ENCODE peak calls at places on chromosomes 12 and 14, in four cellular contexts. E, F, P and K are unnamed samples.

GRCh38 chr12:65923228-65923627 is 98.9 kb downstream of the HMGA2 start:
- DNase-seq in F (no peak), P (no peak), E (no peak), K (no peak)

GRCh38 chr14:92565718-92566115 is 52.1 kb downstream of the RIN3 start:
- DNase-seq in P (no peak), E (no peak), F (no peak), K (no peak)

GRCh38 chr14:22556021-22556989 is 32.7 kb downstream of the DAD1 start:
- DNase-seq in F (no peak), E (peak), P (peak), K (no peak)

GRCh38 chr12:7431993-7432685 is 11.8 kb downstream of the CD163L1 start:
- DNase-seq in F (no peak), P (no peak), E (no peak), K (no peak)

GRCh38 chr14:104121142-104121541 is 17.2 kb upstream of the KIF26A start:
- DNase-seq in E (no peak), F (no peak), P (no peak), K (no peak)

GRCh38 chr14:75428230-75429104 is 645 bp downstream of the JDP2 start:
- DNase-seq in P (peak), F (no peak), E (no peak), K (no peak)

GRCh38 chr14:93970589-93970966 is 5.8 kb downstream of the ASB2 start:
- DNase-seq in E (no peak), P (no peak), F (peak), K (peak)

GRCh38 chr14:61584258-61584657 is 111.1 kb upstream of the HIF1A start:
- DNase-seq in F (no peak), E (no peak), P (no peak), K (no peak)

GRCh38 chr14:51582437-51582836 is 69.3 kb upstream of the FRMD6 start:
- DNase-seq in P (no peak), F (no peak), E (no peak), K (no peak)

GRCh38 chr14:75283884-75284563 is 5.4 kb downstream of the FOS start:
- DNase-seq in F (peak), P (peak), E (no peak), K (no peak)

GRCh38 chr12:94710933-94711332 is 60.6 kb upstream of the TMCC3 start:
- DNase-seq in E (no peak), F (peak), P (peak), K (peak)

GRCh38 chr14:99575043-99576023 is 28.7 kb downstream of the CCDC85C start:
- DNase-seq in P (peak), E (no peak), F (peak), K (no peak)

GRCh38 chr14:85344847-85345591 is 184.9 kb upstream of the FLRT2 start:
- DNase-seq in E (no peak), P (no peak), F (no peak), K (no peak)
- TF ChIP-seq ZBTB33 in E (no peak), P (no peak), F (no peak), K (no peak)

GRCh38 chr12:53234236-53234635 is 2.2 kb upstream of the RARG start:
- DNase-seq in E (no peak), F (no peak), P (peak), K (no peak)

GRCh38 chr12:53233671-53234091 is 1.7 kb upstream of the RARG start:
- DNase-seq in P (peak), E (no peak), F (no peak), K (no peak)

GRCh38 chr12:53231859-53232640 is at the start of gene RARG:
- DNase-seq in F (no peak), E (no peak), P (peak), K (no peak)

GRCh38 chr12:53230971-53231858 is 794 bp downstream of the RARG start:
- DNase-seq in F (no peak), P (no peak), E (no peak), K (no peak)

GRCh38 chr12:53232641-53233538 is 881 bp upstream of the RARG start:
- DNase-seq in F (no peak), P (peak), E (no peak), K (no peak)
- TF ChIP-seq POLR2A in F (no peak), P (no peak), E (no peak), K (no peak)

DNA sequence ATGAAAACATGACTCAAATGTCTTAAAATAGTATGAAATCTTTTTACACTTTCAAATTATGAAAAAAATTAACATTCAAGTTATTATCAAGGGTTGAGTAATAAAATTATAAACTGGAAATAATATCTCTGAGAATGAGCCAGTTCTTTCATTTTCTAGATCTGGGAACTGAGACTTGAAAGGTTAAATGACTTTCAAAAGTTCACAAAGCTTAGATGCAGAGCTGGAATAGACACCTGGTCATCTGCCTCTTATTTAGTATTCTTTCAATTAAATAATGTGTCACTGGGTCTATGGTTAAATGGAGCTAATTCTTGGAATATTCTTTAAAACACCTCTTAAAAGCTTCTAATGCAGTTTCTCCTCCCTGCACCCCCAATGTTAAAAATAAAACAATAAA is 86.6 kb downstream of the CDK17 start:
- DNase-seq in F (no peak), P (no peak), E (no peak), K (no peak)
- TF ChIP-seq ZBTB33 in F (no peak), P (no peak), E (no peak), K (no peak)

GRCh38 chr12:48350249-48351021 is at the start of gene ZNF641:
- DNase-seq in E (no peak), F (peak), P (peak), K (no peak)
- TF ChIP-seq POLR2A in E (peak), F (no peak), P (no peak), K (peak)

DNA sequence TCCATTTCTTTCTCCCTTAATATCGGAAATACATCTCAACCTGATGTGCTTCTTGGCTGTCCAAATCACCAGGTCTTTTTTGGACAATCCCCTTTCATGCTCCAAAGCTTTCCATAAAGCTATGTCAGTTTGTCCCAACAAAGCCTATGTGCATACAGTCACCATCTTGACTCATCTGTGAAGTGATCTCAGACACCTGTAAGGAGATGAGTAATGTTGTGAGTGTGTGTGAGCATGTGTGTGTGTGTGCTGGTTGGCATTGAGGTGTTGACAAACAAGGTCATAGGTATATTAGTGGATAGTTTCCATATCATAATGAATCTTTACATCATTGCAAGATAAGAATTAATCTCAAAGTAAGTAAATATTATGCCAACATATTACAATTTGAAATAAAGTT is 1243.3 kb upstream of the SEL1L start:
- DNase-seq in P (no peak), F (no peak), E (no peak), K (no peak)
- TF ChIP-seq ZBTB33 in P (no peak), F (no peak), E (no peak), K (no peak)

GRCh38 chr12:56117778-56118687 is at the start of gene ZC3H10:
- DNase-seq in E (peak), F (peak), P (peak), K (peak)
- TF ChIP-seq POLR2A in E (peak), F (peak), P (peak), K (peak)

DNA sequence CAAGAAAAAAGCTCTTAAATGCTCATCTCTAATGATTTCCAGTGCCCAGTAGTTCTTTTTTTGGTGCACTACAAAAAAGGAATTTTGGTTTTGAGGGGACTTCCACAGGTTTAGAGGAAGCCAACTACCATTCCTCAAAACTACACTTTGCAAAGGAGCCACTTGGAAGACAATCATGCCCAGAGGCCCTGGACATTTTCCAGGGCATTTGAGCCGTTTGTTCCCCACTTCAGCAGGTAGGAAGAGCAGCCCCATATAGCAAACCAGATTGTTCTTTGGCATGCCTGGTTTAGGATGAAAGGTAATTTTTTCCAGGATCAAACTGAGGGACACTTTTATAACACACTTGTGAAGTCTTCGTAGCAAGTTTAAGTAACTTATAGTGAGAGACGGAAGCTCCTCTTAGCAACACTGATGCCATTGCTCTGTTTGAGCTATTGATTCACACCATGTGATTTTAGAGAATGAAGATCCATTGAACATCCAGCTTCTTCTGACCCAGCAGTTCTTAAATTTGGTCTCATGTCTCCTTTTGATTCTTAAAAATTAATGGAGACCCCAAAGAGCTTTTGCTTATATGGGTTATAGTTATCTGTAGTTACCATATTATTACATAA is 188.0 kb downstream of the ETV6 start:
- DNase-seq in E (no peak), F (no peak), P (no peak), K (no peak)
- TF ChIP-seq ZBTB33 in E (no peak), F (no peak), P (no peak), K (no peak)

DNA sequence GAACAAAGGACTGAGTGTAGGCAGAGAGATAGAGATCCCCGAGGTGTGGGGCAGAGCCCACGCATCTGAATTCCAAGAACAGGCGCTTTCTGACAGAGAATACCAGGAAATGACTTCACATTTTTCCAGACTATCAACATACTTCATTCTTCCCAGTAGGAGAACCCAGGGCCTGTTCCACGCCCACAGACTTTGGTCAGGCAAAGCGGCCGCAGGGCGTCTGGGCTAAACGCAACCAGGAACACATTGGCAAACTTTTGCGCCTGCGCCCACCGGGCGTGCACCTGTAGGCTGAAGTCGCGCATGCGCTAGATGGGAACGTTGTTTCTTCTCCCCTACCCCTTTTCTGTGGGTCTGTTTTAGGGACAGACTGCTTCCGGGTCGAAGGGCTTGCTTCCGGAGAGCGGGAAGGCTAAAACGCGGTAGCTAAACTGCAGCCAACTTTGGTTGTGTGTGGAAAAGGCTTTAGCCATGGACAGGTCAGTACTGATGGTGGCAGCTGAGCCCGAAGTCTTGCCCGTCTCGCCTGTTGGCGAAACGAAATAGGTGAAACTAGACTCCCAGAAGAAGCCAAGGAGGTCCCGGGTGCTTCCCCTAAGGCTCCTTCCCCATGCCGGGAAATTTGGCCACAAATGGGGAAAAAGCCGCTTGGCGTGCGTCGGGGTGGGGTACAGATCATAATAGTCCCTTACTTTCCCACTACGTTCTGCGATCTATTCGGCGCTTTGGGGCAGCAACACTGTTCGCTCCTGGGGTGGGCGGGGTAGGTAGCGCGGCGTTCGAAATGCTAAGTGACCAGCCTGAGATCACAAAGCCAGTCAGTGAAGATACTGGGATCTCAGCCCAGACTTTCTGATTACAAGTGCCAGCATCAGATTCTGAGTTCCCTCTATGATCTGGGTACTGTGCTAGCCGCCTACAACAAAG is at the start of gene NUP107:
- DNase-seq in F (peak), P (peak), E (peak), K (peak)
- TF ChIP-seq POLR2A in F (peak), P (peak), E (peak), K (peak)

DNA sequence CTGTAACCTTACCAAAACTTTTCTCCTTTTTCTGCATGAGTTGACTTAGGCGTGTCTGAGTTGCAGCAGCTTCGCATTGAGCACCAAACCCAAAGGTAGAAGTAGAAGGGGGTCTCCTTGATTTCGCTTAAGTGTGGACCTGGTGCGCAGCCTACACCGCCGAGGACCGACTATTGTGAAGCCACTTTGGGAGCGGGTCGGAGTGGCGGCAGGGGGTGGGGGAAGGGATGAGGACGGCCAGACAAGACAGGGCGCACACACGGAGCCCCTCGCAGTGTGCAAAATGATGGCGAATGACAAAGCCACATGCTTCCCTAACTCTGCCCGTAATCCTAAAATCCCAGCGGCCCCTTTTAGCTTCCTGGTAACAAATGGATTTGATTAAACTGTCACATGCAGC is 1.1 kb downstream of the LMO3 start:
- DNase-seq in P (no peak), F (no peak), E (no peak), K (no peak)
- TF ChIP-seq ZBTB33 in P (no peak), F (no peak), E (no peak), K (no peak)